ENCODE peak calls at places on chromosomes 7 and 10, in eight cellular contexts. I is NCI-H345; D is effector CD8-positive, alpha-beta T cell; A is cardiac septum; V is activated T-helper 1 cell treated with anti-CD3 and anti-CD28 coated beads, Interleukin-2, amount 50 U/mL, for 16 hours; J is HFF-Myc; Q is iPS-NIHi11; N is CD8-positive, alpha-beta memory T cell. C is an unnamed sample.

GRCh38 chr10:34666008-34666700 is 148.9 kb downstream of the PARD3 start:
- DNase-seq in I (no peak), D (no peak), A (no peak), V (no peak), J (peak; percentile 82), Q (peak; percentile 50), N (no peak), C (no peak)

GRCh38 chr10:121900443-121901174 is 27.2 kb downstream of the ATE1 start:
- DNase-seq in I (peak; percentile 39), D (no peak), A (no peak), V (no peak), J (peak; percentile 72), Q (peak; percentile 62), N (peak; percentile 15), C (no peak)

GRCh38 chr7:129741743-129742213 is 130.3 kb downstream of the NRF1 start:
- DNase-seq in I (peak; percentile 91), D (no peak), A (peak; percentile 39), V (no peak), J (no peak), Q (peak; percentile 29), N (no peak), C (no peak)

GRCh38 chr7:17095001-17095574 is 203.4 kb upstream of the AHR start:
- DNase-seq in I (no peak), D (no peak), A (no peak), V (no peak), J (peak; percentile 93), Q (no peak), N (no peak), C (no peak)

GRCh38 chr10:48456361-48456804 is 148.5 kb downstream of the ARHGAP22 start:
- DNase-seq in I (no peak), D (no peak), A (peak; percentile 82), V (no peak), J (no peak), Q (peak; percentile 67), N (no peak), C (peak; percentile 32)

GRCh38 chr7:366171-366916 is 76.4 kb downstream of the FOXL3 start:
- DNase-seq in I (no peak), D (no peak), A (no peak), V (no peak), J (no peak), Q (no peak), N (no peak), C (no peak)

GRCh38 chr7:135238112-135238744 is 4.6 kb downstream of the STRA8 start:
- DNase-seq in I (no peak), D (no peak), A (no peak), V (no peak), J (no peak), Q (peak; percentile 82), N (no peak), C (peak; percentile 66)

GRCh38 chr10:88390041-88390440 is 193.1 kb downstream of the RNLS start:
- DNase-seq in I (no peak), D (no peak), A (no peak), V (no peak), J (no peak), Q (no peak), N (no peak), C (no peak)

GRCh38 chr7:101543846-101544245 is 85.2 kb downstream of the MYL10 start:
- DNase-seq in I (no peak), D (no peak), A (no peak), V (no peak), J (no peak), Q (no peak), N (no peak), C (no peak)

GRCh38 chr10:49632406-49633317 is 18.8 kb downstream of the CHAT start:
- DNase-seq in I (no peak), D (no peak), A (peak; percentile 55), V (no peak), J (no peak), Q (no peak), N (no peak), C (no peak)

GRCh38 chr7:54711900-54712595 is 47.0 kb downstream of the SEC61G start:
- DNase-seq in I (no peak), D (no peak), A (no peak), V (no peak), J (no peak), Q (no peak), N (no peak), C (no peak)

GRCh38 chr10:127119901-127120300 is 76.5 kb downstream of the INSYN2A start:
- DNase-seq in I (no peak), D (no peak), A (no peak), V (no peak), J (no peak), Q (no peak), N (no peak), C (no peak)

GRCh38 chr7:140990193-140990962 is 24.4 kb downstream of the MRPS33 start:
- DNase-seq in I (no peak), D (no peak), A (no peak), V (no peak), J (no peak), Q (no peak), N (no peak), C (no peak)

GRCh38 chr7:11373546-11374142 is 400.0 kb downstream of the PHF14 start:
- DNase-seq in I (peak; percentile 28), D (no peak), A (no peak), V (no peak), J (no peak), Q (peak; percentile 8), N (no peak), C (no peak)

GRCh38 chr7:51135576-51135975 is 181.0 kb downstream of the COBL start:
- DNase-seq in I (no peak), D (no peak), A (no peak), V (no peak), J (no peak), Q (no peak), N (no peak), C (no peak)

GRCh38 chr7:18013936-18014335 is 13.7 kb downstream of the PRPS1L1 start:
- DNase-seq in I (no peak), D (no peak), A (no peak), V (no peak), J (no peak), Q (no peak), N (no peak), C (no peak)

GRCh38 chr7:38863609-38864291 is 45.2 kb downstream of the VPS41 start:
- DNase-seq in I (peak; percentile 82), D (no peak), A (no peak), V (no peak), J (no peak), Q (peak; percentile 47), N (no peak), C (no peak)

GRCh38 chr10:12681250-12681649 is 320.3 kb downstream of the CCDC3 start:
- DNase-seq in I (no peak), D (no peak), A (no peak), V (no peak), J (no peak), Q (no peak), N (no peak), C (no peak)

GRCh38 chr10:34194259-34194658 is 620.8 kb downstream of the PARD3 start:
- DNase-seq in I (no peak), D (no peak), A (no peak), V (no peak), J (no peak), Q (no peak), N (no peak), C (no peak)

GRCh38 chr10:49594594-49594993 is 15.5 kb upstream of the SLC18A3 start:
- DNase-seq in I (peak; percentile 35), D (no peak), A (peak; percentile 51), V (no peak), J (peak; percentile 45), Q (peak; percentile 81), N (no peak), C (peak; percentile 66)

GRCh38 chr10:59180689-59181270 is 4.3 kb downstream of the PHYHIPL start:
- DNase-seq in I (no peak), D (no peak), A (no peak), V (no peak), J (no peak), Q (no peak), N (no peak), C (no peak)

GRCh38 chr7:26500749-26501352 is 209.2 kb downstream of the SNX10 start:
- DNase-seq in I (peak; percentile 13), D (no peak), A (no peak), V (no peak), J (no peak), Q (no peak), N (peak; percentile 3), C (no peak)

GRCh38 chr7:115649429-115649828 is 381.1 kb downstream of the TFEC start:
- DNase-seq in I (no peak), D (no peak), A (no peak), V (no peak), J (no peak), Q (no peak), N (no peak), C (no peak)

GRCh38 chr10:119404719-119405504 is 137.6 kb downstream of the RGS10 start:
- DNase-seq in I (no peak), D (no peak), A (no peak), V (no peak), J (no peak), Q (no peak), N (no peak), C (no peak)

GRCh38 chr7:14542624-14543023 is 359.9 kb downstream of the DGKB start:
- DNase-seq in I (no peak), D (no peak), A (no peak), V (no peak), J (no peak), Q (no peak), N (no peak), C (no peak)

GRCh38 chr7:154255324-154255723 is 203.1 kb downstream of the DPP6 start:
- DNase-seq in I (peak; percentile 94), D (no peak), A (no peak), V (no peak), J (no peak), Q (no peak), N (no peak), C (peak; percentile 59)

GRCh38 chr10:42961156-42961589 is 115.7 kb upstream of the RET start:
- DNase-seq in I (no peak), D (no peak), A (no peak), V (no peak), J (no peak), Q (no peak), N (no peak), C (peak; percentile 25)

GRCh38 chr7:139561-140243 is 52.7 kb upstream of the FAM20C start:
- DNase-seq in I (no peak), D (no peak), A (no peak), V (no peak), J (no peak), Q (no peak), N (no peak), C (no peak)

GRCh38 chr7:88329532-88330463 is 23.1 kb upstream of the STEAP4 start:
- DNase-seq in I (no peak), D (no peak), A (no peak), V (no peak), J (no peak), Q (no peak), N (no peak), C (no peak)

GRCh38 chr10:120423350-120424197 is 33.5 kb upstream of the PLPP4 start:
- DNase-seq in I (peak; percentile 31), D (no peak), A (no peak), V (no peak), J (no peak), Q (peak; percentile 78), N (no peak), C (peak; percentile 47)

GRCh38 chr7:46854958-46855473 is 726.9 kb downstream of the TNS3 start:
- DNase-seq in I (no peak), D (no peak), A (no peak), V (no peak), J (no peak), Q (no peak), N (no peak), C (no peak)